ENCODE peak calls at places on chromosomes 4 and X, in seven cellular contexts. M is prostate gland; U is progenitor cell of endocrine pancreas; I is activated CD8-positive, alpha-beta memory T cell treated with anti-CD3 and anti-CD28 coated beads for 4 hours; Y is psoas muscle; K is SW480; G is NCI-H1694. L is an unnamed sample.

GRCh38 chrX:151153086-151153485 is 23.3 kb upstream of the GPR50 start:
- DNase-seq in M (no peak), G (no peak), Y (no peak), U (no peak), K (peak; percentile 41), I (no peak), L (no peak)

GRCh38 chr4:83618991-83619390 is 83.1 kb downstream of the GPAT3 start:
- DNase-seq in Y (no peak), I (no peak), U (no peak), M (no peak), G (no peak), K (peak; percentile 73), L (no peak)

GRCh38 chrX:12970691-12971202 is 4.2 kb upstream of the TMSB4X start:
- DNase-seq in I (no peak), U (no peak), K (no peak), G (no peak), Y (no peak), M (no peak), L (peak; percentile 36)

GRCh38 chrX:40090050-40090804 is 7.5 kb downstream of the BCOR start:
- DNase-seq in K (no peak), I (no peak), U (no peak), Y (peak; percentile 43), G (no peak), M (peak; percentile 10), L (no peak)

GRCh38 chrX:87526281-87526680 is 8.7 kb downstream of the KLHL4 start:
- DNase-seq in G (no peak), I (no peak), Y (no peak), K (no peak), U (no peak), M (no peak), L (no peak)

GRCh38 chr4:157421365-157421764 is 200.8 kb downstream of the GRIA2 start:
- DNase-seq in Y (no peak), U (no peak), K (no peak), G (no peak), M (no peak), I (no peak), L (no peak)

GRCh38 chr4:132334081-132334480 is 815.0 kb upstream of the PCDH10 start:
- DNase-seq in G (no peak), Y (no peak), K (no peak), U (no peak), I (no peak), M (no peak), L (no peak)

GRCh38 chr4:48483006-48483776 is at the start of gene SLC10A4:
- DNase-seq in G (no peak), Y (peak; percentile 18), U (peak; percentile 32), K (no peak), I (no peak), M (no peak), L (no peak)

GRCh38 chr4:99379571-99379970 is 27.0 kb upstream of the ADH1C start:
- DNase-seq in G (no peak), Y (no peak), I (no peak), K (no peak), U (no peak), M (no peak), L (no peak)

GRCh38 chrX:152992120-152992519 is 1.8 kb downstream of the PNMA5 start:
- DNase-seq in G (no peak), Y (no peak), K (no peak), I (no peak), U (no peak), M (no peak), L (no peak)

GRCh38 chr4:176778491-176778890 is 14.2 kb downstream of the VEGFC start:
- DNase-seq in K (no peak), M (no peak), U (no peak), G (no peak), I (no peak), Y (peak; percentile 13), L (no peak)